ENCODE peak calls at places on chromosomes 12 and 14, in four cellular contexts. G is ascending aorta; Y is K562; V is CD4-positive, CD25-positive, alpha-beta regulatory T cell. M is an unnamed sample.

GRCh38 chr12:71662861-71663560 is 637 bp downstream of the ZFC3H1 start:
- DNase-seq in Y (peak), G (peak), V (peak), M (peak)

GRCh38 chr14:76391981-76392690 is 16.2 kb downstream of the ESRRB start:
- DNase-seq in V (no peak), G (no peak), Y (no peak), M (no peak)

GRCh38 chr12:45912774-45913173 is 77.6 kb downstream of the SCAF11 start:
- DNase-seq in G (no peak), Y (no peak), V (no peak), M (no peak)

GRCh38 chr14:68520637-68521556 is 272.0 kb downstream of the ZFP36L1 start:
- DNase-seq in Y (no peak), V (no peak), G (no peak), M (no peak)

GRCh38 chr12:89909753-89910152 is 201.1 kb upstream of the ATP2B1 start:
- DNase-seq in G (no peak), V (no peak), Y (no peak), M (no peak)

GRCh38 chr14:64879635-64880381 is at the start of gene SPTB:
- DNase-seq in G (no peak), V (peak), Y (peak), M (no peak)

GRCh38 chr12:56979628-56980027 is 22.2 kb upstream of the RDH16 start:
- DNase-seq in Y (no peak), G (no peak), V (no peak), M (no peak)

GRCh38 chr14:59698793-59699192 is 122.2 kb upstream of the CCDC175 start:
- DNase-seq in V (no peak), G (no peak), Y (no peak), M (no peak)

GRCh38 chr12:123591702-123592481 is 7.5 kb downstream of the TMED2 start:
- DNase-seq in G (peak), V (no peak), Y (no peak), M (no peak)

GRCh38 chr12:57944313-57945023 is 3.1 kb downstream of the ATP23 start:
- DNase-seq in Y (no peak), V (no peak), G (no peak), M (no peak)

GRCh38 chr12:104049278-104050257 is at the start of gene GLT8D2:
- DNase-seq in V (no peak), G (peak), Y (no peak), M (no peak)

GRCh38 chr14:39097159-39097558 is 5.9 kb downstream of the SEC23A start:
- DNase-seq in G (no peak), Y (no peak), V (no peak), M (no peak)

GRCh38 chr14:100738704-100739131 is 12.0 kb downstream of the DLK1 start:
- DNase-seq in V (no peak), G (peak), Y (no peak), M (no peak)

GRCh38 chr12:50786498-50787231 is 22.8 kb downstream of the ATF1 start:
- DNase-seq in G (no peak), Y (no peak), V (no peak), M (no peak)

GRCh38 chr12:51118706-51119105 is 35.3 kb upstream of the CSRNP2 start:
- DNase-seq in G (no peak), Y (no peak), V (no peak), M (no peak)

GRCh38 chr14:76776306-76777251 is 15.3 kb downstream of the VASH1 start:
- DNase-seq in G (no peak), Y (peak), V (no peak), M (no peak)

GRCh38 chr12:80763874-80764273 is 47.2 kb downstream of the MYF5 start:
- DNase-seq in G (no peak), V (no peak), Y (peak), M (no peak)

GRCh38 chr14:105201928-105202513 is 20.9 kb upstream of the NUDT14 start:
- DNase-seq in Y (no peak), G (no peak), V (no peak), M (no peak)

GRCh38 chr12:9872743-9873142 is 3.6 kb upstream of the CLEC2B start:
- DNase-seq in Y (no peak), V (no peak), G (no peak), M (no peak)

GRCh38 chr12:92059976-92060375 is 85.7 kb downstream of the BTG1 start:
- DNase-seq in V (no peak), Y (no peak), G (no peak), M (no peak)

GRCh38 chr12:56551070-56551469 is 29.4 kb downstream of the RBMS2 start:
- DNase-seq in Y (no peak), V (no peak), G (no peak), M (no peak)

GRCh38 chr12:69266045-69266635 is 26.8 kb downstream of the CPSF6 start:
- DNase-seq in V (no peak), Y (no peak), G (no peak), M (no peak)

GRCh38 chr14:25233613-25234012 is 183.7 kb upstream of the STXBP6 start:
- DNase-seq in G (no peak), Y (no peak), V (no peak), M (no peak)

GRCh38 chr12:94099191-94099983 is 49.0 kb upstream of the PLXNC1 start:
- DNase-seq in V (no peak), Y (peak), G (no peak), M (no peak)

GRCh38 chr14:53963491-53964227 is 7.0 kb upstream of the BMP4 start:
- DNase-seq in G (peak), Y (no peak), V (no peak), M (no peak)
- H3K4me3 ChIP-seq in G (peak), Y (no peak), V (no peak), M (no peak)

GRCh38 chr14:85535316-85535715 is 5.4 kb downstream of the FLRT2 start:
- DNase-seq in G (no peak), Y (no peak), V (no peak), M (no peak)
- H3K4me3 ChIP-seq in G (peak), Y (no peak), V (no peak), M (no peak)

GRCh38 chr12:121673013-121673441 is 3.6 kb upstream of the MORN3 start:
- DNase-seq in V (no peak), Y (peak), G (no peak), M (no peak)
- H3K4me3 ChIP-seq in V (peak), Y (no peak), G (no peak), M (peak)

DNA sequence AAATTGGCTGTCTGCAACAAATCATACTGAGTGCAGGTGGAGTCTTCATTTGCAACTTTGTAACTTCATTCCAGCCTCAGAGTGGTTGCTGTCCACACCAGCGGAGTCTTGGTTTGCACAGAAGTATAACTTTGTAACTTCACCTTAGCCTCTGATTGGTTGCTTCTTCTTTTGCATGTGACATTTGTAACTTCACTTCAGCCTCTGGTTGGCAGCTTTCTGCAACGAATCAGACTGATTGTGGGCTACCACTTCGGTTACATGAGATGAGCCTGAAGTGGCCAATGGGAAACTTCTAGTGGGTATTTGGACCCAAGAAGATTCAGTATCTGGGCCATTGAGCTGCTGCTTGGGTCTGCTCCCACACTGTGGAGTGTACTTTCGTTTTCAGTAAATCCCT is 17.8 kb downstream of the RASSF8 start:
- DNase-seq in V (no peak), G (no peak), Y (no peak), M (no peak)
- H3K4me3 ChIP-seq in V (no peak), G (no peak), Y (no peak), M (no peak)